ENCODE peak calls at places on chromosomes 6 and 20, in six cellular contexts. V is fibroblast of lung, F is neuronal stem cell, X is uterus, H is IMR-90, M is astrocyte. E is an unnamed sample.
A peak's percentile ranks its signal among the peaks of the same experiment; 100 is the strongest.

GRCh38 chr6:37314803-37315515 is 38.8 kb upstream of the RNF8 start:
- DNase-seq in F (no peak), V (peak; percentile 60), M (peak; percentile 26), H (peak; percentile 66), X (no peak), E (peak; percentile 20)

GRCh38 chr6:170147056-170147787 is 143.7 kb downstream of the DLL1 start:
- DNase-seq in V (no peak), H (no peak), M (no peak), F (no peak), X (no peak), E (no peak)

GRCh38 chr20:3172933-3173581 is at the start of gene LZTS3:
- DNase-seq in M (peak; percentile 25), X (peak; percentile 84), F (peak; percentile 87), H (peak; percentile 39), V (peak; percentile 24), E (peak; percentile 90)

GRCh38 chr20:54340667-54341081 is 132.8 kb downstream of the PFDN4 start:
- DNase-seq in V (peak; percentile 82), F (no peak), H (peak; percentile 84), X (no peak), M (peak; percentile 81), E (no peak)

GRCh38 chr6:103522045-103522444 is 1337.7 kb downstream of the HACE1 start:
- DNase-seq in V (no peak), H (no peak), M (no peak), F (no peak), X (no peak), E (no peak)

GRCh38 chr6:36683656-36684446 is 5.3 kb downstream of the CDKN1A start:
- DNase-seq in V (no peak), F (no peak), H (no peak), X (no peak), M (no peak), E (no peak)

GRCh38 chr20:42915081-42915480 is 274.6 kb downstream of the PTPRT start:
- DNase-seq in V (no peak), F (no peak), H (no peak), X (no peak), M (no peak), E (no peak)

GRCh38 chr20:18132663-18133062 is 5.0 kb upstream of the KAT14 start:
- DNase-seq in X (no peak), H (no peak), F (no peak), M (no peak), V (no peak), E (no peak)

GRCh38 chr6:129448965-129449364 is 261.0 kb downstream of the ARHGAP18 start:
- DNase-seq in V (no peak), F (no peak), H (no peak), X (no peak), M (no peak), E (no peak)

GRCh38 chr6:168102093-168102985 is 23.3 kb upstream of the FRMD1 start:
- DNase-seq in V (no peak), M (no peak), X (no peak), F (no peak), H (no peak), E (no peak)

GRCh38 chr20:61558726-61559125 is 306.7 kb downstream of the CDH4 start:
- DNase-seq in F (no peak), V (peak; percentile 26), X (no peak), H (peak; percentile 49), M (peak; percentile 45), E (no peak)

GRCh38 chr6:34908194-34908593 is 19.1 kb downstream of the ANKS1A start:
- DNase-seq in X (no peak), F (no peak), V (no peak), M (no peak), H (no peak), E (no peak)

GRCh38 chr6:2560903-2561698 is 189.6 kb downstream of the MYLK4 start:
- DNase-seq in H (no peak), F (no peak), X (no peak), M (no peak), V (no peak), E (no peak)

GRCh38 chr6:101722991-101723579 is 329.6 kb downstream of the GRIK2 start:
- DNase-seq in H (peak; percentile 98), M (peak; percentile 88), V (peak; percentile 97), X (no peak), F (no peak), E (no peak)

GRCh38 chr6:144423167-144423566 is 138.0 kb downstream of the UTRN start:
- DNase-seq in X (no peak), F (no peak), M (no peak), V (no peak), H (peak; percentile 25), E (no peak)

GRCh38 chr20:10034717-10035571 is at the start of gene ANKEF1:
- DNase-seq in V (peak; percentile 62), X (peak; percentile 43), M (peak; percentile 12), F (peak; percentile 69), H (peak; percentile 2), E (peak; percentile 79)

GRCh38 chr6:22227824-22228610 is 68.8 kb downstream of the PRL start:
- DNase-seq in F (no peak), M (no peak), X (no peak), H (no peak), V (peak; percentile 9), E (no peak)

GRCh38 chr20:48326868-48327267 is 500.9 kb downstream of the PREX1 start:
- DNase-seq in H (no peak), M (no peak), X (no peak), V (no peak), F (no peak), E (no peak)

GRCh38 chr6:53795254-53795701 is 473 bp downstream of the LRRC1 start:
- DNase-seq in H (no peak), V (no peak), F (no peak), M (no peak), X (peak; percentile 18), E (no peak)

GRCh38 chr20:46967647-46968046 is 73.0 kb downstream of the EYA2 start:
- DNase-seq in F (no peak), H (no peak), M (no peak), X (no peak), V (no peak), E (no peak)

GRCh38 chr6:139335447-139336210 is 38.8 kb downstream of the CITED2 start:
- DNase-seq in H (no peak), F (no peak), X (no peak), M (no peak), V (no peak), E (no peak)

GRCh38 chr20:49482173-49482572 is 295 bp downstream of the KCNB1 start:
- DNase-seq in X (no peak), V (no peak), H (no peak), M (no peak), F (no peak), E (no peak)
- H3K4me3 ChIP-seq in X (no peak overlapping the region), V (no peak overlapping the region), H (no peak overlapping the region), M (no peak overlapping the region), F (no peak overlapping the region), E (no peak overlapping the region)

GRCh38 chr20:38878798-38879197 is 47.4 kb upstream of the FAM83D start:
- DNase-seq in X (no peak), H (peak; percentile 19), F (peak; percentile 44), M (peak; percentile 10), V (peak; percentile 33), E (no peak)
- H3K4me1 ChIP-seq in X (no peaks in the 10 kb centered on the region), H (no peaks in the 10 kb centered on the region), F (no peaks in the 10 kb centered on the region), M (no peaks in the 10 kb centered on the region), V (no peaks in the 10 kb centered on the region), E (peaks cover 83% of the 10 kb centered on the region)

DNA sequence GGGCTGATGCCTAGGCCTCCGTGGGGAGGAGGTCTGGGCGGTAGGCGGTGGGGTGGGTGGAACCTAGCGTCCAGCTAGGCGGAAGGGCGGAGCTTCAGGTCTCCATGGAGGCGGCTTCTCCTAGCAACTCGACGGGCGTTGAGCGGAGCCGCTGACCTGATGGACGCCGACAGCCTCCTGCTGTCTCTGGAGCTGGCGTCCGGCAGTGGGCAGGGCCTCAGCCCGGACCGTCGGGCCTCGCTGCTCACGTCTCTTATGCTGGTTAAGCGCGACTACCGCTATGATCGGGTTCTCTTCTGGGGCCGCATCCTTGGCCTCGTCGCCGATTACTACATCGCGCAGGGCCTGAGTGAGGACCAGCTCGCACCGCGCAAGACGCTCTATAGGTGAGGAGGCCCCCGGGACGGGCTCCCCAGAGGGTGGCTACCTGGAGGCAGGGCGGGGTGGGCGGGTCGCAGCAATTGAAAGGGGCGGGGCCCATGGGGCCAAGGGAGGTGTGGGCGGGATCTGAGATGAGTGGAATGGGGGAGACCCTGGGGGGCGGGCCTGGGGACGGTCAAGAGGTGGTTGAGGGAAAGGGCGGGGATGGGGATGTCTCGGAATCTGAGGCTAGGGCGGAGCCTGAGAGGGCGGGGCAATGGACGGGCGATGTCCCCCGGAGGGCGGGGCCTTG is at the start of gene RSPH9:
- DNase-seq in X (peak; percentile 82), M (peak; percentile 55), F (peak; percentile 84), V (peak; percentile 85), H (peak; percentile 44), E (peak; percentile 81)
- H3K27ac ChIP-seq in X (peak within 1 kb of the TSS; percentile 81), M (no peak within 1 kb of the TSS), F (peak within 1 kb of the TSS; percentile 88), V (no peak within 1 kb of the TSS), H (no peak within 1 kb of the TSS), E (peak within 1 kb of the TSS; percentile 6)

GRCh38 chr6:57108691-57109090 is 18.7 kb downstream of the ZNF451 start:
- DNase-seq in V (no peak), F (no peak), X (no peak), H (no peak), M (no peak), E (no peak)
- H3K4me3 ChIP-seq in V (no peak overlapping the region), F (no peak overlapping the region), X (no peak overlapping the region), H (no peak overlapping the region), M (no peak overlapping the region), E (no peak overlapping the region)

E was measured in CD4-positive, alpha-beta memory T cell.